ENCODE peak calls at places on chromosomes 7 and 10, in six cellular contexts. V is body of pancreas, B is mammary epithelial cell, R is keratinocyte, S is neuronal stem cell, D is psoas muscle. C is an unnamed sample.
A peak's percentile ranks its signal among the peaks of the same experiment; 100 is the strongest.

GRCh38 chr7:30914611-30915601 is 3.3 kb downstream of the AQP1 start:
- DNase-seq in V (no peak), B (peak; percentile 68), R (no peak), S (no peak), D (peak; percentile 32), C (peak; percentile 36)

GRCh38 chr10:124149681-124150080 is 56.3 kb upstream of the CHST15 start:
- DNase-seq in V (no peak), B (no peak), R (no peak), S (peak; percentile 29), D (no peak), C (no peak)

GRCh38 chr10:17974505-17974904 is 22.8 kb downstream of the SLC39A12 start:
- DNase-seq in V (no peak), B (no peak), R (no peak), S (no peak), D (no peak), C (no peak)

GRCh38 chr10:101830322-101831168 is 12.3 kb upstream of the OGA start:
- DNase-seq in V (peak; percentile 94), B (peak; percentile 77), R (peak; percentile 83), S (peak; percentile 86), D (peak; percentile 93), C (peak; percentile 91)

GRCh38 chr7:73770002-73770859 is at the start of gene CLDN3:
- DNase-seq in V (peak; percentile 99), B (peak; percentile 57), R (no peak), S (peak; percentile 73), D (peak; percentile 48), C (peak; percentile 76)

GRCh38 chr10:5905854-5906507 is 15.9 kb downstream of the FBH1 start:
- DNase-seq in V (no peak), B (no peak), R (no peak), S (no peak), D (peak; percentile 65), C (no peak)

GRCh38 chr7:39733881-39734571 is 110.7 kb downstream of the RALA start:
- DNase-seq in V (no peak), B (peak; percentile 83), R (peak; percentile 42), S (peak; percentile 61), D (no peak), C (no peak)

GRCh38 chr7:127949670-127950069 is 81.6 kb downstream of the LRRC4 start:
- DNase-seq in V (no peak), B (no peak), R (no peak), S (no peak), D (no peak), C (no peak)

GRCh38 chr7:27113991-27114866 is 11.7 kb upstream of the HOXA2 start:
- DNase-seq in V (no peak), B (peak; percentile 68), R (no peak), S (no peak), D (peak; percentile 69), C (no peak)

GRCh38 chr10:23067337-23067736 is 28.0 kb upstream of the MSRB2 start:
- DNase-seq in V (no peak), B (no peak), R (no peak), S (no peak), D (no peak), C (no peak)

GRCh38 chr10:100327701-100328009 is 2.4 kb downstream of the PKD2L1 start:
- DNase-seq in V (no peak), B (no peak), R (no peak), S (no peak), D (no peak), C (no peak)

GRCh38 chr7:109259151-109259550 is 689.5 kb downstream of the DNAJB9 start:
- DNase-seq in V (no peak), B (no peak), R (no peak), S (peak; percentile 8), D (no peak), C (no peak)

GRCh38 chr10:78178940-78179339 is 145.3 kb downstream of the RPS24 start:
- DNase-seq in V (peak; percentile 21), B (peak; percentile 52), R (no peak), S (no peak), D (no peak), C (peak; percentile 59)

GRCh38 chr10:15485684-15486316 is 114.7 kb upstream of the FAM171A1 start:
- DNase-seq in V (no peak), B (no peak), R (no peak), S (no peak), D (no peak), C (peak; percentile 94)

GRCh38 chr10:77120012-77120411 is 517.6 kb downstream of the KCNMA1 start:
- DNase-seq in V (no peak), B (no peak), R (no peak), S (no peak), D (no peak), C (no peak)

GRCh38 chr7:124201768-124202349 is 169.0 kb upstream of the TMEM229A start:
- DNase-seq in V (no peak), B (peak; percentile 2), R (no peak), S (peak; percentile 67), D (no peak), C (peak; percentile 4)

GRCh38 chr10:100570518-100570865 is 34.7 kb downstream of the HIF1AN start:
- DNase-seq in V (no peak), B (no peak), R (no peak), S (no peak), D (no peak), C (no peak)

GRCh38 chr7:50446542-50446960 is 3.6 kb downstream of the FIGNL1 start:
- DNase-seq in V (no peak), B (peak; percentile 99), R (peak; percentile 96), S (no peak), D (no peak), C (no peak)

GRCh38 chr10:132659206-132660091 is 121.9 kb downstream of the INPP5A start:
- DNase-seq in V (no peak), B (no peak), R (no peak), S (no peak), D (peak; percentile 42), C (no peak)

GRCh38 chr7:54967384-54967783 is 51.4 kb upstream of the EGFR start:
- DNase-seq in V (peak; percentile 27), B (peak; percentile 100), R (peak; percentile 99), S (no peak), D (no peak), C (no peak)

GRCh38 chr10:10865303-10865702 is 152.4 kb upstream of the CELF2 start:
- DNase-seq in V (no peak), B (peak; percentile 4), R (no peak), S (no peak), D (no peak), C (no peak)

GRCh38 chr10:52747680-52748079 is 24.9 kb downstream of the MBL2 start:
- DNase-seq in V (no peak), B (no peak), R (no peak), S (no peak), D (no peak), C (no peak)

GRCh38 chr7:108263364-108263951 is 133.3 kb upstream of the LAMB4 start:
- DNase-seq in V (peak; percentile 59), B (no peak), R (no peak), S (no peak), D (no peak), C (no peak)

GRCh38 chr10:71239946-71240795 is 27.8 kb downstream of the UNC5B start:
- DNase-seq in V (no peak), B (no peak), R (no peak), S (no peak), D (peak; percentile 73), C (peak; percentile 53)

GRCh38 chr7:138459300-138460175 is 521 bp upstream of the TRIM24 start:
- DNase-seq in V (peak; percentile 98), B (peak; percentile 97), R (peak; percentile 68), S (peak; percentile 98), D (no peak), C (no peak)

GRCh38 chr10:119320981-119321380 is 113.6 kb downstream of the GRK5 start:
- DNase-seq in V (no peak), B (no peak), R (no peak), S (no peak), D (no peak), C (no peak)

GRCh38 chr10:15439381-15439837 is 68.3 kb upstream of the FAM171A1 start:
- DNase-seq in V (peak; percentile 17), B (peak; percentile 3), R (no peak), S (no peak), D (no peak), C (peak; percentile 49)

GRCh38 chr7:57403601-57404342 is 46.2 kb upstream of the ZNF716 start:
- DNase-seq in V (peak; percentile 76), B (no peak), R (no peak), S (no peak), D (peak; percentile 81), C (no peak)

GRCh38 chr7:43787771-43788170 is 29.3 kb downstream of the BLVRA start:
- DNase-seq in V (no peak), B (no peak), R (no peak), S (no peak), D (no peak), C (no peak)

GRCh38 chr10:103832806-103833205 is 22.6 kb downstream of the SH3PXD2A start:
- DNase-seq in V (no peak), B (no peak), R (no peak), S (no peak), D (no peak), C (no peak)
- H3K4me1 ChIP-seq in V (peaks cover 26% of the 10 kb centered on the region), B (peaks cover 53% of the 10 kb centered on the region), R (peaks cover 57% of the 10 kb centered on the region), S (peaks cover 11% of the 10 kb centered on the region), D (peaks cover 50% of the 10 kb centered on the region), C (peaks cover 77% of the 10 kb centered on the region)

DNA sequence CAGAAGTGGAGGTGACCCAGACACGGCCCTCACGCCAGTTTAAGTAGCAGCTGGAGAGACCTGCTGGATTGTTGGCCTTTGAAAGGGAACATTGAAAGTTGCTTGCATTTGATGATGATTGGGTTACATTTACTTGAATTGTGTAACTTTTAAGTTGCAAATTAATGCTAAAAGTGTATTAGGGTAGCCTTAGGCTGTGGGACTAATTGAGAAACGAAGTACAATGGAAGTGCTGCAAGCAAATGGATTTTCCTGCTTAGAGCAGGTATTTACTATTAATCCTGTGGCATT is 25.7 kb downstream of the CDK14 start:
- DNase-seq in V (no peak), B (no peak), R (no peak), S (no peak), D (no peak), C (no peak)
- H3K4me1 ChIP-seq in V (peaks cover 18% of the 10 kb centered on the region), B (peaks cover 34% of the 10 kb centered on the region), R (peaks cover 23% of the 10 kb centered on the region), S (peaks cover 10% of the 10 kb centered on the region), D (peaks cover 9% of the 10 kb centered on the region), C (peaks cover 47% of the 10 kb centered on the region)

GRCh38 chr7:92934096-92934495 is 97.7 kb upstream of the CDK6 start:
- DNase-seq in V (no peak), B (peak; percentile 63), R (no peak), S (no peak), D (no peak), C (no peak)
- H3K4me1 ChIP-seq in V (no peaks in the 10 kb centered on the region), B (no peaks in the 10 kb centered on the region), R (peaks cover 8% of the 10 kb centered on the region), S (no peaks in the 10 kb centered on the region), D (no peaks in the 10 kb centered on the region), C (no peaks in the 10 kb centered on the region)

DNA sequence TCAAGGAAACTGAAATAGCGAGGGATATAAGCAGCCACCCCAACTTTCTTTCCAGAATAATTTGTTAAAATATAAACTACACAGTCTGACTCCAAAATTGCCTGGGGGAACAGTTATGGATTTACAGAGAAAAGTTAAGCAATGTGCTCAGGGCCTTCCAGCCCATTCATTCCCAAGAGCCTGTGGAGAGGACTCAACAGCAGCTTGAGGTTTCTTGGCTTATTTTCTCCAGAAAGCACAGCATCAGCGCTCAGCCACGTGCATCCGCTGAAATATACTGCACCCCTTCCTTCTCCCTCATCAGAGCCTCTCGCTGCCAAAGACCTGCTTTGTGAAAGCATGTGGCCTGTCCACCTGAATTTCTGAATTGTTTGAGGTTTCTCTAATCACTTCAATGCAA is 375.2 kb upstream of the VWC2 start:
- DNase-seq in V (no peak), B (no peak), R (no peak), S (no peak), D (peak; percentile 49), C (no peak)
- H3K4me1 ChIP-seq in V (no peaks in the 10 kb centered on the region), B (peaks cover 33% of the 10 kb centered on the region), R (peaks cover 34% of the 10 kb centered on the region), S (no peaks in the 10 kb centered on the region), D (no peaks in the 10 kb centered on the region), C (no peaks in the 10 kb centered on the region)

C was measured in cardiac muscle cell.